ENCODE peak calls at places on chromosomes 6 and 20, in five cellular contexts. One of them, this sample, is unnamed.

GRCh38 chr6:149852180-149852579 is 12.0 kb downstream of the LRP11 start:
- DNase-seq in uterus: no peak
- DNase-seq in left cardiac atrium: peak; percentile 49
- DNase-seq in cardiac fibroblast: peak; percentile 80
- DNase-seq in H9: no peak
- DNase-seq in this sample: no peak

GRCh38 chr6:170211404-170212025 is 79.4 kb downstream of the DLL1 start:
- DNase-seq in uterus: no peak
- DNase-seq in H9: no peak
- DNase-seq in cardiac fibroblast: no peak
- DNase-seq in left cardiac atrium: no peak
- DNase-seq in this sample: no peak

GRCh38 chr6:163935158-163935762 is 520.7 kb downstream of the QKI start:
- DNase-seq in uterus: no peak
- DNase-seq in H9: no peak
- DNase-seq in cardiac fibroblast: no peak
- DNase-seq in left cardiac atrium: no peak
- DNase-seq in this sample: no peak

GRCh38 chr20:41604002-41604401 is 14.2 kb downstream of the CHD6 start:
- DNase-seq in left cardiac atrium: no peak
- DNase-seq in uterus: no peak
- DNase-seq in H9: no peak
- DNase-seq in cardiac fibroblast: no peak
- DNase-seq in this sample: no peak

GRCh38 chr6:122052501-122052900 is 347.0 kb upstream of the HSF2 start:
- DNase-seq in cardiac fibroblast: no peak
- DNase-seq in uterus: no peak
- DNase-seq in H9: no peak
- DNase-seq in left cardiac atrium: no peak
- DNase-seq in this sample: no peak

GRCh38 chr20:29497261-29497671 is 1760.2 kb upstream of the DEFB115 start:
- DNase-seq in H9: no peak
- DNase-seq in uterus: no peak
- DNase-seq in left cardiac atrium: peak; percentile 14
- DNase-seq in cardiac fibroblast: peak; percentile 76
- DNase-seq in this sample: peak; percentile 41

GRCh38 chr20:20253744-20254330 is 114.1 kb upstream of the INSM1 start:
- DNase-seq in cardiac fibroblast: no peak
- DNase-seq in H9: no peak
- DNase-seq in left cardiac atrium: no peak
- DNase-seq in uterus: no peak
- DNase-seq in this sample: no peak

GRCh38 chr6:24919404-24919892 is 16.3 kb downstream of the RIPOR2 start:
- DNase-seq in left cardiac atrium: no peak
- DNase-seq in uterus: no peak
- DNase-seq in H9: no peak
- DNase-seq in cardiac fibroblast: no peak
- DNase-seq in this sample: no peak